ENCODE peak calls at places on chromosomes 6 and 20, in four cellular contexts. One of them, this sample, is unnamed.

GRCh38 chr20:44118185-44119034 is 68.6 kb downstream of the JPH2 start:
- DNase-seq in substantia nigra: no peak
- DNase-seq in effector memory CD4-positive, alpha-beta T cell: no peak
- DNase-seq in EH: no peak
- DNase-seq in this sample: no peak

GRCh38 chr6:6332873-6333272 is 12.4 kb upstream of the F13A1 start:
- DNase-seq in substantia nigra: no peak
- DNase-seq in effector memory CD4-positive, alpha-beta T cell: no peak
- DNase-seq in EH: no peak
- DNase-seq in this sample: no peak

GRCh38 chr20:44997668-44998067 is 31.4 kb downstream of the STK4 start:
- DNase-seq in substantia nigra: no peak
- DNase-seq in effector memory CD4-positive, alpha-beta T cell: no peak
- DNase-seq in EH: no peak
- DNase-seq in this sample: no peak

GRCh38 chr6:155103816-155104366 is 108.8 kb downstream of the TIAM2 start:
- DNase-seq in substantia nigra: no peak
- DNase-seq in effector memory CD4-positive, alpha-beta T cell: no peak
- DNase-seq in EH: peak
- DNase-seq in this sample: no peak

GRCh38 chr6:147508871-147509608 is 550 bp downstream of the SAMD5 start:
- DNase-seq in substantia nigra: no peak
- DNase-seq in effector memory CD4-positive, alpha-beta T cell: no peak
- DNase-seq in EH: no peak
- DNase-seq in this sample: peak

GRCh38 chr6:64580346-64580745 is 944.7 kb downstream of the PHF3 start:
- DNase-seq in substantia nigra: no peak
- DNase-seq in effector memory CD4-positive, alpha-beta T cell: no peak
- DNase-seq in EH: no peak
- DNase-seq in this sample: no peak

GRCh38 chr6:164148789-164149188 is 734.3 kb downstream of the QKI start:
- DNase-seq in substantia nigra: no peak
- DNase-seq in effector memory CD4-positive, alpha-beta T cell: no peak
- DNase-seq in EH: no peak
- DNase-seq in this sample: no peak

GRCh38 chr6:92945799-92946198 is 473.6 kb downstream of the EPHA7 start:
- DNase-seq in substantia nigra: no peak
- DNase-seq in effector memory CD4-positive, alpha-beta T cell: no peak
- DNase-seq in EH: no peak
- DNase-seq in this sample: no peak

GRCh38 chr6:41687501-41688175 is 47.8 kb downstream of the TFEB start:
- DNase-seq in substantia nigra: no peak
- DNase-seq in effector memory CD4-positive, alpha-beta T cell: no peak
- DNase-seq in EH: no peak
- DNase-seq in this sample: no peak

GRCh38 chr6:101686653-101687052 is 293.1 kb downstream of the GRIK2 start:
- DNase-seq in substantia nigra: no peak
- DNase-seq in effector memory CD4-positive, alpha-beta T cell: no peak
- DNase-seq in EH: no peak
- DNase-seq in this sample: no peak

GRCh38 chr20:54622338-54623280 is 147.2 kb downstream of the DOK5 start:
- DNase-seq in substantia nigra: no peak
- DNase-seq in effector memory CD4-positive, alpha-beta T cell: no peak
- DNase-seq in EH: peak
- DNase-seq in this sample: no peak

GRCh38 chr20:44780226-44780625 is 30.1 kb downstream of the RIMS4 start:
- DNase-seq in substantia nigra: no peak
- DNase-seq in effector memory CD4-positive, alpha-beta T cell: no peak
- DNase-seq in EH: peak
- DNase-seq in this sample: peak

GRCh38 chr20:57440678-57441509 is 49.7 kb downstream of the RBM38 start:
- DNase-seq in substantia nigra: peak
- DNase-seq in effector memory CD4-positive, alpha-beta T cell: no peak
- DNase-seq in EH: peak
- DNase-seq in this sample: no peak

GRCh38 chr6:157019115-157019628 is 242.0 kb downstream of the ARID1B start:
- DNase-seq in substantia nigra: no peak
- DNase-seq in effector memory CD4-positive, alpha-beta T cell: no peak
- DNase-seq in EH: peak
- DNase-seq in this sample: peak

GRCh38 chr6:129670634-129671033 is 39.3 kb downstream of the ARHGAP18 start:
- DNase-seq in substantia nigra: no peak
- DNase-seq in effector memory CD4-positive, alpha-beta T cell: no peak
- DNase-seq in EH: no peak
- DNase-seq in this sample: no peak

GRCh38 chr20:63133481-63134091 is 82.3 kb downstream of the YTHDF1 start:
- DNase-seq in substantia nigra: no peak
- DNase-seq in effector memory CD4-positive, alpha-beta T cell: no peak
- DNase-seq in EH: no peak
- DNase-seq in this sample: no peak

GRCh38 chr6:64504509-64504908 is 868.9 kb downstream of the PHF3 start:
- DNase-seq in substantia nigra: no peak
- DNase-seq in effector memory CD4-positive, alpha-beta T cell: no peak
- DNase-seq in EH: no peak
- DNase-seq in this sample: no peak

GRCh38 chr6:167747645-167748044 is 79.1 kb upstream of the AFDN start:
- DNase-seq in substantia nigra: no peak
- DNase-seq in effector memory CD4-positive, alpha-beta T cell: no peak
- DNase-seq in EH: no peak
- DNase-seq in this sample: no peak